ENCODE peak calls at places on chromosomes 6 and 20, in eight cellular contexts. One of them, this sample, is unnamed.

GRCh38 chr6:27161946-27162603 is 85.4 kb upstream of the PRSS16 start:
- DNase-seq in brain microvascular endothelial cell: peak
- DNase-seq in GM13976: peak
- DNase-seq in colonic mucosa: no peak
- DNase-seq in mucosa of descending colon: no peak
- DNase-seq in tibial artery: no peak
- DNase-seq in heart left ventricle: no peak
- DNase-seq in prostate gland: no peak
- DNase-seq in this sample: no peak

GRCh38 chr20:1588166-1588868 is 30.8 kb upstream of the SIRPD start:
- DNase-seq in brain microvascular endothelial cell: no peak
- DNase-seq in GM13976: no peak
- DNase-seq in colonic mucosa: no peak
- DNase-seq in mucosa of descending colon: no peak
- DNase-seq in tibial artery: no peak
- DNase-seq in heart left ventricle: no peak
- DNase-seq in prostate gland: no peak
- DNase-seq in this sample: no peak

GRCh38 chr20:64278319-64278681 is 22.8 kb downstream of the PCMTD2 start:
- DNase-seq in brain microvascular endothelial cell: no peak
- DNase-seq in GM13976: no peak
- DNase-seq in colonic mucosa: no peak
- DNase-seq in mucosa of descending colon: no peak
- DNase-seq in tibial artery: no peak
- DNase-seq in heart left ventricle: no peak
- DNase-seq in prostate gland: no peak
- DNase-seq in this sample: no peak

GRCh38 chr6:87697581-87698552 is 4.2 kb downstream of the AKIRIN2 start:
- DNase-seq in brain microvascular endothelial cell: peak
- DNase-seq in GM13976: no peak
- DNase-seq in colonic mucosa: no peak
- DNase-seq in mucosa of descending colon: no peak
- DNase-seq in tibial artery: no peak
- DNase-seq in heart left ventricle: no peak
- DNase-seq in prostate gland: no peak
- DNase-seq in this sample: no peak

GRCh38 chr6:63685453-63686379 is 50.1 kb downstream of the PHF3 start:
- DNase-seq in brain microvascular endothelial cell: no peak
- DNase-seq in GM13976: peak
- DNase-seq in colonic mucosa: no peak
- DNase-seq in mucosa of descending colon: no peak
- DNase-seq in tibial artery: no peak
- DNase-seq in heart left ventricle: no peak
- DNase-seq in prostate gland: no peak
- DNase-seq in this sample: peak

GRCh38 chr20:62953167-62953838 is 794 bp downstream of the SLC17A9 start:
- DNase-seq in brain microvascular endothelial cell: no peak
- DNase-seq in GM13976: peak
- DNase-seq in colonic mucosa: peak
- DNase-seq in mucosa of descending colon: peak
- DNase-seq in tibial artery: no peak
- DNase-seq in heart left ventricle: no peak
- DNase-seq in prostate gland: no peak
- DNase-seq in this sample: no peak

GRCh38 chr6:134821914-134822862 is 127.7 kb downstream of the ALDH8A1 start:
- DNase-seq in brain microvascular endothelial cell: peak
- DNase-seq in GM13976: no peak
- DNase-seq in colonic mucosa: no peak
- DNase-seq in mucosa of descending colon: no peak
- DNase-seq in tibial artery: no peak
- DNase-seq in heart left ventricle: no peak
- DNase-seq in prostate gland: no peak
- DNase-seq in this sample: no peak

GRCh38 chr20:49583669-49584417 is 15.9 kb upstream of the PTGIS start:
- DNase-seq in brain microvascular endothelial cell: peak
- DNase-seq in GM13976: no peak
- DNase-seq in colonic mucosa: peak
- DNase-seq in mucosa of descending colon: no peak
- DNase-seq in tibial artery: peak
- DNase-seq in heart left ventricle: peak
- DNase-seq in prostate gland: peak
- DNase-seq in this sample: no peak

GRCh38 chr20:46060301-46060881 is 29.4 kb downstream of the NCOA5 start:
- DNase-seq in brain microvascular endothelial cell: no peak
- DNase-seq in GM13976: peak
- DNase-seq in colonic mucosa: no peak
- DNase-seq in mucosa of descending colon: no peak
- DNase-seq in tibial artery: no peak
- DNase-seq in heart left ventricle: no peak
- DNase-seq in prostate gland: no peak
- DNase-seq in this sample: no peak

GRCh38 chr6:35139924-35140524 is 1.1 kb downstream of the TCP11 start:
- DNase-seq in brain microvascular endothelial cell: peak
- DNase-seq in GM13976: peak
- DNase-seq in colonic mucosa: peak
- DNase-seq in mucosa of descending colon: no peak
- DNase-seq in tibial artery: no peak
- DNase-seq in heart left ventricle: no peak
- DNase-seq in prostate gland: peak
- DNase-seq in this sample: peak

GRCh38 chr6:167748046-167748445 is 78.7 kb upstream of the AFDN start:
- DNase-seq in brain microvascular endothelial cell: no peak
- DNase-seq in GM13976: no peak
- DNase-seq in colonic mucosa: no peak
- DNase-seq in mucosa of descending colon: no peak
- DNase-seq in tibial artery: no peak
- DNase-seq in heart left ventricle: no peak
- DNase-seq in prostate gland: no peak
- DNase-seq in this sample: no peak

GRCh38 chr6:43784049-43784855 is 14.2 kb downstream of the VEGFA start:
- DNase-seq in brain microvascular endothelial cell: no peak
- DNase-seq in GM13976: no peak
- DNase-seq in colonic mucosa: no peak
- DNase-seq in mucosa of descending colon: no peak
- DNase-seq in tibial artery: no peak
- DNase-seq in heart left ventricle: no peak
- DNase-seq in prostate gland: no peak
- DNase-seq in this sample: no peak

GRCh38 chr6:14724546-14724945 is 521.3 kb upstream of the JARID2 start:
- DNase-seq in brain microvascular endothelial cell: no peak
- DNase-seq in GM13976: no peak
- DNase-seq in colonic mucosa: no peak
- DNase-seq in mucosa of descending colon: no peak
- DNase-seq in tibial artery: no peak
- DNase-seq in heart left ventricle: no peak
- DNase-seq in prostate gland: no peak
- DNase-seq in this sample: no peak

GRCh38 chr6:129280719-129281118 is 397.8 kb downstream of the LAMA2 start:
- DNase-seq in brain microvascular endothelial cell: no peak
- DNase-seq in GM13976: no peak
- DNase-seq in colonic mucosa: no peak
- DNase-seq in mucosa of descending colon: no peak
- DNase-seq in tibial artery: no peak
- DNase-seq in heart left ventricle: no peak
- DNase-seq in prostate gland: no peak
- DNase-seq in this sample: no peak

DNA sequence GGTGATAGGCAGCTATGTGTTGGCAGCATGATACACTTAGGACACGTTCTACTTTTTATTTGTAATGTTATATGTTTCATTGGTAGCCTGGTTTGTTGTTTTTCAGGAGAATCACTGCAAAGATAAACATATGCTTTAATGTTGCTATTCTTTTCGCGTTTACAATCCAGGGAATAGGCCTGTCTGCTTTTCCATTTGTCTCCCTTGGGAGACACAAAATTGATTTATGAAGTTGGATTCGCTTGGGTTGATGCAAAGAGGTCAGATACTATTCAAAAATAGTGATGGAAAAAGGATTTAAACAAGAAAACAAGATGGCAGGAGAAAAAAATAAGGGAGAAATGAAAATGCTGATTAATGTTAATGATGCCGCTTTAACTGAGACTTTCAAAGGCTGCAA is 179.5 kb upstream of the SOX4 start:
- DNase-seq in brain microvascular endothelial cell: no peak
- DNase-seq in GM13976: no peak
- DNase-seq in colonic mucosa: no peak
- DNase-seq in mucosa of descending colon: no peak
- DNase-seq in tibial artery: no peak
- DNase-seq in heart left ventricle: no peak
- DNase-seq in prostate gland: no peak
- DNase-seq in this sample: no peak
- TF ChIP-seq CTCF in brain microvascular endothelial cell: no peak
- TF ChIP-seq CTCF in GM13976: no peak
- TF ChIP-seq CTCF in colonic mucosa: no peak
- TF ChIP-seq CTCF in mucosa of descending colon: no peak
- TF ChIP-seq CTCF in tibial artery: no peak
- TF ChIP-seq CTCF in heart left ventricle: no peak
- TF ChIP-seq CTCF in prostate gland: no peak
- TF ChIP-seq CTCF in this sample: no peak

DNA sequence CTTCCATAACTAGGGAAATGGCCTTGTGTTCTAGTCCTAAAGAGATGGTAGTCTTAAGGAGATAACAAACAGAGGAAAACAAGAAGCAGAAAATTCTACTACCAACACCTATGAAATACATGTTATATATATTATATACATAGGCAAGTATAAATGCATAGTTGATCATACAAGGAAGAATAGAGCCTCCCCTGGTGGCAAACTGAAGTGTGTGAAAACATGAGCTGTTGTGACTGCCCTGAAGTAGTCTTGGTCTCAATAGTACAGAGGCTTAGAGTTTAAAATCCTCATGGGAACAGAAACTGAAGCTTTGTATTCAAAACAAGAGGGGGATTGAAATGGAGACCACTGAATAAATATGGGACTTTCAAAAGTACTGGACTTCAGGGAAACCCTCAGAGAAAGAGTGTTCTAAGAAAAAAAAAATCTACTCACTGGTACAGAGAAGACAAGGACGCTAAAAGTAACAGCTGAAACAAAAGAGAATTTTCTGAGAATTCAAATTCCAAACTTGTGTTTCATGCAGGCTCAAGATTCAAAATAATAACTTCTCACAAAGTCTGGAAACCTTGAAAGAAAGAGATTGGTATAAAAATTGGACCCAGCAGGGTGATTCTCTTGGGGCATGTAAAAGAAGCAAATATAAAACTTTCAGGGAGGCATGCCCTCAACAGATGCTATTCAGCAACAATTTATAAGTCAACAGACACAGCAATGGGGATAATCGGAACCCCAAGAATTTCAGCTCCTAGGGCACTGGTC is 59.7 kb upstream of the SAMD3 start:
- DNase-seq in brain microvascular endothelial cell: peak
- DNase-seq in GM13976: peak
- DNase-seq in colonic mucosa: no peak
- DNase-seq in mucosa of descending colon: no peak
- DNase-seq in tibial artery: no peak
- DNase-seq in heart left ventricle: no peak
- DNase-seq in prostate gland: no peak
- DNase-seq in this sample: peak
- TF ChIP-seq CTCF in brain microvascular endothelial cell: peak
- TF ChIP-seq CTCF in GM13976: peak
- TF ChIP-seq CTCF in colonic mucosa: peak
- TF ChIP-seq CTCF in mucosa of descending colon: no peak
- TF ChIP-seq CTCF in tibial artery: no peak
- TF ChIP-seq CTCF in heart left ventricle: no peak
- TF ChIP-seq CTCF in prostate gland: no peak
- TF ChIP-seq CTCF in this sample: peak

GRCh38 chr6:84762941-84763396 is 1.4 kb downstream of the TBX18 start:
- DNase-seq in brain microvascular endothelial cell: no peak
- DNase-seq in GM13976: no peak
- DNase-seq in colonic mucosa: no peak
- DNase-seq in mucosa of descending colon: peak
- DNase-seq in tibial artery: no peak
- DNase-seq in heart left ventricle: peak
- DNase-seq in prostate gland: no peak
- DNase-seq in this sample: no peak

GRCh38 chr6:84763397-84764331 is 734 bp downstream of the TBX18 start:
- DNase-seq in brain microvascular endothelial cell: peak
- DNase-seq in GM13976: no peak
- DNase-seq in colonic mucosa: no peak
- DNase-seq in mucosa of descending colon: peak
- DNase-seq in tibial artery: peak
- DNase-seq in heart left ventricle: peak
- DNase-seq in prostate gland: no peak
- DNase-seq in this sample: no peak

GRCh38 chr6:84764332-84765049 is at the start of gene TBX18:
- DNase-seq in brain microvascular endothelial cell: peak
- DNase-seq in GM13976: no peak
- DNase-seq in colonic mucosa: peak
- DNase-seq in mucosa of descending colon: peak
- DNase-seq in tibial artery: peak
- DNase-seq in heart left ventricle: peak
- DNase-seq in prostate gland: no peak
- DNase-seq in this sample: no peak

GRCh38 chr6:84766118-84766683 is 1.8 kb upstream of the TBX18 start:
- DNase-seq in brain microvascular endothelial cell: no peak
- DNase-seq in GM13976: no peak
- DNase-seq in colonic mucosa: no peak
- DNase-seq in mucosa of descending colon: no peak
- DNase-seq in tibial artery: peak
- DNase-seq in heart left ventricle: peak
- DNase-seq in prostate gland: no peak
- DNase-seq in this sample: no peak

GRCh38 chr6:84762220-84762940 is 2.0 kb downstream of the TBX18 start:
- DNase-seq in brain microvascular endothelial cell: no peak
- DNase-seq in GM13976: no peak
- DNase-seq in colonic mucosa: no peak
- DNase-seq in mucosa of descending colon: peak
- DNase-seq in tibial artery: peak
- DNase-seq in heart left ventricle: peak
- DNase-seq in prostate gland: no peak
- DNase-seq in this sample: no peak
- TF ChIP-seq CTCF in brain microvascular endothelial cell: peak
- TF ChIP-seq CTCF in GM13976: no peak
- TF ChIP-seq CTCF in colonic mucosa: no peak
- TF ChIP-seq CTCF in mucosa of descending colon: no peak
- TF ChIP-seq CTCF in tibial artery: no peak
- TF ChIP-seq CTCF in heart left ventricle: no peak
- TF ChIP-seq CTCF in prostate gland: no peak
- TF ChIP-seq CTCF in this sample: no peak

GRCh38 chr20:21618697-21619421 is 86.6 kb upstream of the PAX1 start:
- DNase-seq in brain microvascular endothelial cell: no peak
- DNase-seq in GM13976: no peak
- DNase-seq in colonic mucosa: no peak
- DNase-seq in mucosa of descending colon: no peak
- DNase-seq in tibial artery: no peak
- DNase-seq in heart left ventricle: no peak
- DNase-seq in prostate gland: no peak
- DNase-seq in this sample: no peak

GRCh38 chr20:21609981-21610380 is 95.5 kb upstream of the PAX1 start:
- DNase-seq in brain microvascular endothelial cell: no peak
- DNase-seq in GM13976: no peak
- DNase-seq in colonic mucosa: no peak
- DNase-seq in mucosa of descending colon: no peak
- DNase-seq in tibial artery: no peak
- DNase-seq in heart left ventricle: no peak
- DNase-seq in prostate gland: no peak
- DNase-seq in this sample: no peak

GRCh38 chr20:21613512-21613911 is 92.0 kb upstream of the PAX1 start:
- DNase-seq in brain microvascular endothelial cell: no peak
- DNase-seq in GM13976: no peak
- DNase-seq in colonic mucosa: peak
- DNase-seq in mucosa of descending colon: no peak
- DNase-seq in tibial artery: no peak
- DNase-seq in heart left ventricle: no peak
- DNase-seq in prostate gland: no peak
- DNase-seq in this sample: no peak

GRCh38 chr20:21615617-21616080 is 89.8 kb upstream of the PAX1 start:
- DNase-seq in brain microvascular endothelial cell: peak
- DNase-seq in GM13976: peak
- DNase-seq in colonic mucosa: peak
- DNase-seq in mucosa of descending colon: no peak
- DNase-seq in tibial artery: no peak
- DNase-seq in heart left ventricle: no peak
- DNase-seq in prostate gland: peak
- DNase-seq in this sample: peak
- TF ChIP-seq CTCF in brain microvascular endothelial cell: peak
- TF ChIP-seq CTCF in GM13976: peak
- TF ChIP-seq CTCF in colonic mucosa: peak
- TF ChIP-seq CTCF in mucosa of descending colon: peak
- TF ChIP-seq CTCF in tibial artery: peak
- TF ChIP-seq CTCF in heart left ventricle: peak
- TF ChIP-seq CTCF in prostate gland: peak
- TF ChIP-seq CTCF in this sample: peak